ENCODE peak calls at places on chromosomes 7 and 10, in nine cellular contexts. One of them, this sample, is unnamed.
A peak's percentile ranks its signal among the peaks of the same experiment; 100 is the strongest.

GRCh38 chr10:78277734-78278404 is 244.2 kb downstream of the RPS24 start:
- DNase-seq in tibial nerve: no peak
- DNase-seq in fibroblast of mammary gland: peak; percentile 77
- DNase-seq in CD8-positive, alpha-beta T cell: no peak
- DNase-seq in Peyer's patch: no peak
- DNase-seq in AG04449: no peak
- DNase-seq in fibroblast of the aortic adventitia: peak; percentile 76
- DNase-seq in A549: no peak
- DNase-seq in foreskin fibroblast: peak; percentile 81
- DNase-seq in this sample: peak; percentile 86

GRCh38 chr10:21673668-21674067 is 139.6 kb downstream of the MLLT10 start:
- DNase-seq in tibial nerve: no peak
- DNase-seq in A549: no peak
- DNase-seq in fibroblast of the aortic adventitia: no peak
- DNase-seq in foreskin fibroblast: no peak
- DNase-seq in CD8-positive, alpha-beta T cell: no peak
- DNase-seq in Peyer's patch: no peak
- DNase-seq in fibroblast of mammary gland: no peak
- DNase-seq in AG04449: no peak
- DNase-seq in this sample: no peak

GRCh38 chr7:19113855-19114590 is 3.4 kb downstream of the TWIST1 start:
- DNase-seq in CD8-positive, alpha-beta T cell: no peak
- DNase-seq in Peyer's patch: no peak
- DNase-seq in fibroblast of mammary gland: peak; percentile 70
- DNase-seq in AG04449: no peak
- DNase-seq in tibial nerve: no peak
- DNase-seq in A549: no peak
- DNase-seq in foreskin fibroblast: no peak
- DNase-seq in fibroblast of the aortic adventitia: peak; percentile 66
- DNase-seq in this sample: no peak

GRCh38 chr10:134205-134742 is 981 bp upstream of the ZMYND11 start:
- DNase-seq in fibroblast of the aortic adventitia: peak; percentile 18
- DNase-seq in fibroblast of mammary gland: peak; percentile 10
- DNase-seq in CD8-positive, alpha-beta T cell: peak; percentile 66
- DNase-seq in foreskin fibroblast: no peak
- DNase-seq in tibial nerve: no peak
- DNase-seq in AG04449: no peak
- DNase-seq in A549: no peak
- DNase-seq in Peyer's patch: peak; percentile 64
- DNase-seq in this sample: no peak

GRCh38 chr10:34808789-34809745 is 6.0 kb downstream of the PARD3 start:
- DNase-seq in foreskin fibroblast: no peak
- DNase-seq in fibroblast of mammary gland: no peak
- DNase-seq in Peyer's patch: no peak
- DNase-seq in CD8-positive, alpha-beta T cell: no peak
- DNase-seq in A549: no peak
- DNase-seq in tibial nerve: peak; percentile 23
- DNase-seq in fibroblast of the aortic adventitia: peak; percentile 45
- DNase-seq in AG04449: no peak
- DNase-seq in this sample: peak; percentile 40

GRCh38 chr10:73910401-73910763 is 550 bp upstream of the PLAU start:
- DNase-seq in CD8-positive, alpha-beta T cell: no peak
- DNase-seq in foreskin fibroblast: no peak
- DNase-seq in A549: peak; percentile 48
- DNase-seq in fibroblast of mammary gland: no peak
- DNase-seq in AG04449: no peak
- DNase-seq in fibroblast of the aortic adventitia: no peak
- DNase-seq in Peyer's patch: no peak
- DNase-seq in tibial nerve: no peak
- DNase-seq in this sample: no peak

GRCh38 chr7:85191383-85191782 is 4.5 kb upstream of the SEMA3D start:
- DNase-seq in A549: peak; percentile 13
- DNase-seq in AG04449: no peak
- DNase-seq in fibroblast of mammary gland: peak; percentile 43
- DNase-seq in tibial nerve: no peak
- DNase-seq in Peyer's patch: no peak
- DNase-seq in fibroblast of the aortic adventitia: peak; percentile 72
- DNase-seq in CD8-positive, alpha-beta T cell: no peak
- DNase-seq in foreskin fibroblast: no peak
- DNase-seq in this sample: peak; percentile 40

GRCh38 chr7:78607099-78607498 is 808.5 kb downstream of the PHTF2 start:
- DNase-seq in AG04449: no peak
- DNase-seq in CD8-positive, alpha-beta T cell: no peak
- DNase-seq in fibroblast of mammary gland: peak; percentile 20
- DNase-seq in tibial nerve: no peak
- DNase-seq in fibroblast of the aortic adventitia: no peak
- DNase-seq in A549: peak; percentile 5
- DNase-seq in Peyer's patch: no peak
- DNase-seq in foreskin fibroblast: no peak
- DNase-seq in this sample: no peak

GRCh38 chr10:130485958-130486680 is 349.9 kb downstream of the GLRX3 start:
- DNase-seq in fibroblast of mammary gland: no peak
- DNase-seq in AG04449: no peak
- DNase-seq in fibroblast of the aortic adventitia: no peak
- DNase-seq in tibial nerve: no peak
- DNase-seq in A549: no peak
- DNase-seq in foreskin fibroblast: no peak
- DNase-seq in CD8-positive, alpha-beta T cell: no peak
- DNase-seq in Peyer's patch: peak; percentile 22
- DNase-seq in this sample: no peak

GRCh38 chr10:29688230-29688634 is 53.5 kb upstream of the SVIL start:
- DNase-seq in CD8-positive, alpha-beta T cell: no peak
- DNase-seq in Peyer's patch: no peak
- DNase-seq in foreskin fibroblast: no peak
- DNase-seq in A549: no peak
- DNase-seq in tibial nerve: no peak
- DNase-seq in AG04449: no peak
- DNase-seq in fibroblast of the aortic adventitia: peak; percentile 23
- DNase-seq in fibroblast of mammary gland: peak; percentile 33
- DNase-seq in this sample: no peak

GRCh38 chr10:12785338-12785934 is 216.1 kb downstream of the CCDC3 start:
- DNase-seq in foreskin fibroblast: no peak
- DNase-seq in Peyer's patch: no peak
- DNase-seq in fibroblast of mammary gland: no peak
- DNase-seq in CD8-positive, alpha-beta T cell: no peak
- DNase-seq in tibial nerve: no peak
- DNase-seq in A549: no peak
- DNase-seq in fibroblast of the aortic adventitia: no peak
- DNase-seq in AG04449: no peak
- DNase-seq in this sample: no peak

DNA sequence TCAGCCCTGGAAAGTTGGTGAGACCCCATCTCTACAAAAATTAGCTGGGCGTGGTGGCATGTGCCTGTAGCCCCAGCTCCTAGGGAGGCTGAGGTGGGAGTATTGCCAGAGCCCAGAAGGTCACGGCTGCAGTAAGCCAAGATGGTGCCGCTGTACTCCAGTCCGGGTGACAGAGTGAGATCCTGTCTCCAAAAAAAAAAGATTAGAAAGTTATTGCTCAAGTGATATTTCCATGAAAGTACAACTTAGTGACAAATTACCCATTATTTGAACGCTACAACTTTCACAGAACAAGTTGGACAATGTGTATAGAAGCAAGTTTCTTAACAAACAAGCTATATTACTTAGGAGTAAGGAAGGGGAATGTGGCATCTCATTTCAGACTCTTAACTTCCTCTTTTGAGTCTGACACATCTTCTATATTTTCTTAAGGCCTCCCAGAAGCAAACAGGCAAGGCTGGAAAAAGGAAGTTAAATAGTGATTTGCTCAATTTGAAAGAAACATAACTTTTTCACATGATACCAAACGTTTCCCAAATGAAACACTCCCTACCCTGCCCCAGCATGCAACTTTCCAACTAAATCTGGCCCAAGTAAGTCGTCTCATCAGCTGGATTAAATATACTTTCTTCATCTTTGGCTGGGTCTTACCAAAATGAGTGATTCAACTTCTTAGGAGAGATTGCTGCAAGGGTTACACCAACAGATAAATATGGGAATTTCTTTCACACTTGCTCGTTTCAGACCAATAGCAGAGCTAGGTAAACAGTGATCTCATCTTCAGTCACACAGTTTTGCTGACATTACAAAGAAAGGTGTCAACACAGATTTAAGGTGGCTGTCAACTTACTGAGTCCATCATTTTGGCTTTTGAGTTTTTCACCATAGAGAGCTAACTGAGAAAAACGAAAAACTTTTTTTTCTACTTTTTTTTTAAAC is 66.3 kb upstream of the KLF6 start:
- DNase-seq in tibial nerve: peak; percentile 34
- DNase-seq in AG04449: peak; percentile 59
- DNase-seq in A549: peak; percentile 83
- DNase-seq in CD8-positive, alpha-beta T cell: no peak
- DNase-seq in fibroblast of the aortic adventitia: peak; percentile 92
- DNase-seq in foreskin fibroblast: peak; percentile 74
- DNase-seq in fibroblast of mammary gland: peak; percentile 94
- DNase-seq in Peyer's patch: no peak
- DNase-seq in this sample: peak; percentile 83
- H3K4me3 ChIP-seq in tibial nerve: no peak overlapping the region
- H3K4me3 ChIP-seq in AG04449: no peak overlapping the region
- H3K4me3 ChIP-seq in A549: peak overlapping the region; percentile 10
- H3K4me3 ChIP-seq in CD8-positive, alpha-beta T cell: no peak overlapping the region
- H3K4me3 ChIP-seq in fibroblast of the aortic adventitia: no peak overlapping the region
- H3K4me3 ChIP-seq in foreskin fibroblast: no peak overlapping the region
- H3K4me3 ChIP-seq in fibroblast of mammary gland: no peak overlapping the region
- H3K4me3 ChIP-seq in Peyer's patch: no peak overlapping the region
- H3K4me3 ChIP-seq in this sample: no peak overlapping the region

DNA sequence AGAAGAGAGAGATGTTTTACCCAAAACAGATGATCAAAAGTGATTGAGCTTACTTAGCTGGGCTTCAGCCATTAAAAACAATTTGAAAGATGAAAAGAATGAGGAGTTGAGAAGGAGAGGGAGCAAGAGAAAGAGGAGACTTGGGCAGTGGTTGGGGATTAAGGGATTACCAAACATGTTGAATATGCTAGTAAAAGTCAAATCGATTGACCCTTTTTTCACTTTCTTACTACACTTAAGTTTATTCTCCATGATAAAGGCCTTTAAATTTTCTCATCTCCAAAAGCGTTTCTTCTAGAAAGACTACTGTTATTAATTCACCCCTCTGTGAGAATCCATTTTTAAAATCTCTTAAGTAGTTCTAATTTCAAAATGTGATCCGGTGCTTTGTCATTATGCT is 1254.0 kb upstream of the PHF14 start:
- DNase-seq in fibroblast of mammary gland: no peak
- DNase-seq in Peyer's patch: no peak
- DNase-seq in fibroblast of the aortic adventitia: no peak
- DNase-seq in AG04449: no peak
- DNase-seq in foreskin fibroblast: no peak
- DNase-seq in CD8-positive, alpha-beta T cell: no peak
- DNase-seq in A549: no peak
- DNase-seq in tibial nerve: no peak
- DNase-seq in this sample: no peak
- TF ChIP-seq CTCF in fibroblast of mammary gland: no peak
- TF ChIP-seq CTCF in Peyer's patch: no peak
- TF ChIP-seq CTCF in fibroblast of the aortic adventitia: no peak
- TF ChIP-seq CTCF in AG04449: no peak
- TF ChIP-seq CTCF in foreskin fibroblast: no peak
- TF ChIP-seq CTCF in CD8-positive, alpha-beta T cell: no peak
- TF ChIP-seq CTCF in A549: no peak
- TF ChIP-seq CTCF in tibial nerve: no peak
- TF ChIP-seq CTCF in this sample: no peak

GRCh38 chr7:152523916-152524315 is 88.1 kb upstream of the KMT2C start:
- DNase-seq in Peyer's patch: no peak
- DNase-seq in AG04449: no peak
- DNase-seq in CD8-positive, alpha-beta T cell: no peak
- DNase-seq in fibroblast of the aortic adventitia: no peak
- DNase-seq in A549: no peak
- DNase-seq in tibial nerve: no peak
- DNase-seq in fibroblast of mammary gland: no peak
- DNase-seq in foreskin fibroblast: no peak
- DNase-seq in this sample: no peak

GRCh38 chr7:152522551-152522950 is 86.7 kb upstream of the KMT2C start:
- DNase-seq in tibial nerve: no peak
- DNase-seq in Peyer's patch: no peak
- DNase-seq in CD8-positive, alpha-beta T cell: no peak
- DNase-seq in foreskin fibroblast: no peak
- DNase-seq in fibroblast of mammary gland: peak; percentile 21
- DNase-seq in A549: no peak
- DNase-seq in fibroblast of the aortic adventitia: peak; percentile 60
- DNase-seq in AG04449: no peak
- DNase-seq in this sample: peak; percentile 34

GRCh38 chr7:152519290-152519689 is 83.5 kb upstream of the KMT2C start:
- DNase-seq in CD8-positive, alpha-beta T cell: no peak
- DNase-seq in AG04449: no peak
- DNase-seq in Peyer's patch: no peak
- DNase-seq in foreskin fibroblast: no peak
- DNase-seq in fibroblast of the aortic adventitia: no peak
- DNase-seq in tibial nerve: no peak
- DNase-seq in fibroblast of mammary gland: no peak
- DNase-seq in A549: no peak
- DNase-seq in this sample: no peak

GRCh38 chr7:152521420-152522337 is 85.9 kb upstream of the KMT2C start:
- DNase-seq in fibroblast of mammary gland: no peak
- DNase-seq in fibroblast of the aortic adventitia: peak; percentile 40
- DNase-seq in AG04449: no peak
- DNase-seq in A549: peak; percentile 56
- DNase-seq in tibial nerve: no peak
- DNase-seq in Peyer's patch: no peak
- DNase-seq in foreskin fibroblast: no peak
- DNase-seq in CD8-positive, alpha-beta T cell: no peak
- DNase-seq in this sample: no peak

DNA sequence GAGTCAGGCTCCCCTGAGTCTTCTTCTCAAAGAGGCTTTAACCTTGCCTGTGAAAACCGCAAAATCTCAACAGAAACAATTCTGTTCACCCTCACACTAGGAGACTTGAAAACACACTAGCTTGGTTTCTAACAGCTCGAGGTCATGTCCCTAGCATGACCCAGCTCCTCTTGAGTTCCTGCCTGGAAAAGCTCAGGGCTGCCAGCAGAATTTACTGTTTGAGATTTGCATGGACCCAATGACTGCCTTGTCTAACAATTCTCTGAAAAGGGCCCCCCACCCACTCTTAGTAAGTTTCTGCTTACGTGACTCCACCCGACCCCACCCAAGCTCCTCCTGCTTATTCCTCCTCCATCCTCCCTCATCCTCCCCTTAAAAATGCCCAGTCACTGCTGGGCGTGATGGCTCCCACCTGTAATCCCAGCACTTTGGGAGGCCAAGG is 85.1 kb upstream of the KMT2C start:
- DNase-seq in tibial nerve: no peak
- DNase-seq in CD8-positive, alpha-beta T cell: no peak
- DNase-seq in AG04449: no peak
- DNase-seq in fibroblast of mammary gland: peak; percentile 23
- DNase-seq in A549: no peak
- DNase-seq in foreskin fibroblast: no peak
- DNase-seq in fibroblast of the aortic adventitia: peak; percentile 57
- DNase-seq in Peyer's patch: no peak
- DNase-seq in this sample: no peak
- H3K4me3 ChIP-seq in tibial nerve: no peak overlapping the region
- H3K4me3 ChIP-seq in CD8-positive, alpha-beta T cell: no peak overlapping the region
- H3K4me3 ChIP-seq in AG04449: no peak overlapping the region
- H3K4me3 ChIP-seq in fibroblast of mammary gland: no peak overlapping the region
- H3K4me3 ChIP-seq in A549: no peak overlapping the region
- H3K4me3 ChIP-seq in foreskin fibroblast: no peak overlapping the region
- H3K4me3 ChIP-seq in fibroblast of the aortic adventitia: no peak overlapping the region
- H3K4me3 ChIP-seq in Peyer's patch: no peak overlapping the region
- H3K4me3 ChIP-seq in this sample: no peak overlapping the region

GRCh38 chr7:27161214-27161720 is 4.1 kb downstream of the HOXA9 start:
- DNase-seq in tibial nerve: no peak
- DNase-seq in AG04449: no peak
- DNase-seq in fibroblast of the aortic adventitia: no peak
- DNase-seq in fibroblast of mammary gland: peak; percentile 46
- DNase-seq in CD8-positive, alpha-beta T cell: no peak
- DNase-seq in Peyer's patch: peak; percentile 78
- DNase-seq in foreskin fibroblast: no peak
- DNase-seq in A549: no peak
- DNase-seq in this sample: no peak
- TF ChIP-seq CTCF in tibial nerve: no peak
- TF ChIP-seq CTCF in AG04449: no peak
- TF ChIP-seq CTCF in fibroblast of the aortic adventitia: no peak
- TF ChIP-seq CTCF in fibroblast of mammary gland: no peak
- TF ChIP-seq CTCF in CD8-positive, alpha-beta T cell: peak; percentile 10
- TF ChIP-seq CTCF in Peyer's patch: peak; percentile 20
- TF ChIP-seq CTCF in foreskin fibroblast: no peak
- TF ChIP-seq CTCF in A549: no peak
- TF ChIP-seq CTCF in this sample: no peak